ENCODE peak calls at places on chromosome 13, in five cellular contexts. B is prostate gland, M is brain microvascular endothelial cell, Q is RWPE1, Y is gastrocnemius medialis. P is an unnamed sample.

GRCh38 chr13:28707629-28708427 is 10.9 kb downstream of the SLC46A3 start:
- DNase-seq in Q (peak), M (peak), Y (peak), B (no peak), P (no peak)

GRCh38 chr13:59345316-59345715 is 818.4 kb downstream of the DIAPH3 start:
- DNase-seq in M (peak), Q (no peak), B (no peak), Y (no peak), P (no peak)

GRCh38 chr13:43776680-43777079 is 10.1 kb downstream of the ENOX1 start:
- DNase-seq in B (no peak), M (peak), Q (no peak), Y (no peak), P (no peak)

GRCh38 chr13:110421696-110422395 is 114.8 kb downstream of the COL4A2 start:
- DNase-seq in Y (no peak), B (no peak), Q (no peak), M (peak), P (no peak)

GRCh38 chr13:113659337-113659736 is 1.3 kb upstream of the ATP4B start:
- DNase-seq in B (no peak), M (no peak), Q (no peak), Y (no peak), P (no peak)

GRCh38 chr13:75691183-75691582 is 55.1 kb downstream of the LMO7 start:
- DNase-seq in Q (no peak), M (no peak), Y (no peak), B (no peak), P (no peak)

GRCh38 chr13:90447735-90448103 is 899.8 kb upstream of the MIR17HG start:
- DNase-seq in Q (peak), Y (no peak), M (peak), B (no peak), P (no peak)

GRCh38 chr13:22757530-22758120 is 423.2 kb upstream of the SGCG start:
- DNase-seq in Q (peak), Y (no peak), B (no peak), M (no peak), P (no peak)

GRCh38 chr13:31755803-31756212 is 16.5 kb downstream of the RXFP2 start:
- DNase-seq in M (peak), Q (no peak), Y (no peak), B (no peak), P (no peak)

GRCh38 chr13:82688400-82688999 is 1193.8 kb downstream of the SLITRK1 start:
- DNase-seq in B (no peak), Y (no peak), M (no peak), Q (no peak), P (no peak)

GRCh38 chr13:111491659-111492058 is 171.2 kb downstream of the TEX29 start:
- DNase-seq in B (no peak), Q (no peak), Y (no peak), M (no peak), P (no peak)

GRCh38 chr13:110409581-110409992 is 102.5 kb downstream of the COL4A2 start:
- DNase-seq in Y (no peak), M (peak), Q (no peak), B (no peak), P (no peak)

DNA sequence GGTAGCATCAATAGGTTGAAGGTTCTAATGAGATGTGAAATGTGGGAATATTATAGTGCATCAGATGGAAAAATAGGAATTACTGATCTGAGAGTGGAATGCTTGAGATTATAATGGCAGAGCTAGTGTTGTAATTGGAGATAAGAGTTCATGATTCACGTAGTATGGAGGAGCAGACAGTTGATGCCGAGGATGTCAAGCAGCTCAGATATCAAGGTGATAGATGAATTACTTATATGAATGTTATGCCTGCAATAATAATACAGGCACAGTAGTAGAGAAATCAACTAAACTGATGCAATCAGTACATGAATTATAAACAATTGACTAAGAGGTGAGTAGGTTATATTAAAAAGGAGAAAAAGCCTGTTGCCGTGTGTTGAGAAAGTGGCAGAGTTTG is 793.2 kb upstream of the GPC6 start:
- DNase-seq in Y (no peak), M (no peak), B (no peak), Q (no peak), P (no peak)
- H3K27ac ChIP-seq in Y (no peak), M (no peak), B (no peak), Q (no peak), P (no peak)

GRCh38 chr13:97106323-97106722 is 112.0 kb upstream of the OXGR1 start:
- DNase-seq in Q (no peak), B (no peak), M (no peak), Y (no peak), P (no peak)
- H3K27ac ChIP-seq in Q (no peak), B (no peak), M (no peak), Y (no peak), P (no peak)

DNA sequence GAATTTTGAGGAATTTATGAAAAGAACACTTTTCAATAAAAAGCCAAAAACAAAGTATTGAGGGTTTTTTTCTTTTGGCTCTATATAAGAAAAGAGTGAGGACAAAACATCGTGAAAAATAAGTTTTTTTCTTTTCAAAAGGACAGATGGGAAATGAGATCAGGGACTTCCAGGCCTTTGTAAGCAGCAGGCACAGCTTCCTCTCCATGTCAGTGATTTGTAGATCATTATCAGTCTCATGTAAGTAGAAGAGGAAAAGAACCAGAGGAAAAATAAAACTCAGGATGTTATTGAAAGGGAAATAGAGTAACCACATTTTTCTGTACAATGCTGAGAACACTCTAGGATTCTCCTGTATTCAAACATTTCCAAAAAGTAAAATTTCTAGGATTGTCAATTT is 29.9 kb downstream of the DOCK9 start:
- DNase-seq in B (no peak), Y (no peak), M (no peak), Q (no peak), P (no peak)
- H3K27ac ChIP-seq in B (no peak), Y (peak), M (no peak), Q (no peak), P (no peak)

GRCh38 chr13:36764957-36765356 is 54.1 kb upstream of the RFXAP start:
- DNase-seq in Y (no peak), B (no peak), Q (no peak), M (no peak), P (no peak)
- H3K27ac ChIP-seq in Y (no peak), B (no peak), Q (no peak), M (no peak), P (no peak)